ENCODE peak calls at places on chromosomes 2 and 18, in ten cellular contexts. D is epithelial cell of esophagus; W is upper lobe of right lung; H is lung; U is left lung; O is lower leg skin; B is ovary; Z is NT2/D1; E is CD4-positive, CD25-positive, alpha-beta regulatory T cell; X is stomach. V is an unnamed sample.

GRCh38 chr18:13556497-13556896 is 169.9 kb downstream of the FAM210A start:
- DNase-seq in D (no peak), W (no peak), H (no peak), U (no peak), O (no peak), B (no peak), Z (no peak), E (no peak), X (no peak), V (no peak)

GRCh38 chr2:169464508-169465386 is 14.5 kb upstream of the BBS5 start:
- DNase-seq in D (no peak), W (no peak), H (no peak), U (no peak), O (no peak), B (no peak), Z (no peak), E (no peak), X (no peak), V (no peak)

GRCh38 chr2:2843969-2844548 is 513.0 kb upstream of the MYT1L start:
- DNase-seq in D (no peak), W (no peak), H (no peak), U (no peak), O (peak), B (no peak), Z (no peak), E (no peak), X (no peak), V (no peak)

GRCh38 chr2:101160454-101160853 is 9.3 kb upstream of the TBC1D8 start:
- DNase-seq in D (peak), W (no peak), H (no peak), U (no peak), O (no peak), B (no peak), Z (no peak), E (no peak), X (peak), V (no peak)

GRCh38 chr2:235827585-235827992 is 333.7 kb downstream of the AGAP1 start:
- DNase-seq in D (peak), W (no peak), H (no peak), U (no peak), O (no peak), B (no peak), Z (no peak), E (no peak), X (no peak), V (no peak)

GRCh38 chr18:59056706-59057492 is 82.8 kb upstream of the SEC11C start:
- DNase-seq in D (peak), W (peak), H (peak), U (no peak), O (peak), B (peak), Z (no peak), E (peak), X (peak), V (peak)

GRCh38 chr2:101179982-101180381 is 28.8 kb upstream of the TBC1D8 start:
- DNase-seq in D (no peak), W (no peak), H (no peak), U (no peak), O (no peak), B (no peak), Z (no peak), E (no peak), X (no peak), V (no peak)

GRCh38 chr18:8084160-8084559 is 517.0 kb downstream of the PTPRM start:
- DNase-seq in D (peak), W (no peak), H (no peak), U (no peak), O (no peak), B (no peak), Z (peak), E (no peak), X (no peak), V (no peak)

GRCh38 chr2:225100269-225100668 is 58.0 kb upstream of the DOCK10 start:
- DNase-seq in D (no peak), W (no peak), H (no peak), U (no peak), O (no peak), B (no peak), Z (no peak), E (no peak), X (no peak), V (no peak)

GRCh38 chr18:21914739-21915319 is 174.2 kb downstream of the MIB1 start:
- DNase-seq in D (peak), W (no peak), H (no peak), U (no peak), O (no peak), B (no peak), Z (peak), E (no peak), X (no peak), V (no peak)

GRCh38 chr2:100562613-100563406 is at the start of gene PDCL3:
- DNase-seq in D (peak), W (peak), H (peak), U (peak), O (peak), B (peak), Z (peak), E (peak), X (peak), V (peak)

GRCh38 chr2:110886806-110887573 is 154.6 kb downstream of the ACOXL start:
- DNase-seq in D (no peak), W (no peak), H (no peak), U (no peak), O (peak), B (no peak), Z (no peak), E (no peak), X (no peak), V (no peak)

GRCh38 chr2:118047273-118047898 is 33.5 kb upstream of the CCDC93 start:
- DNase-seq in D (peak), W (no peak), H (no peak), U (no peak), O (no peak), B (no peak), Z (no peak), E (no peak), X (no peak), V (no peak)

GRCh38 chr18:78836838-78837237 is 142.8 kb upstream of the SALL3 start:
- DNase-seq in D (no peak), W (no peak), H (no peak), U (no peak), O (no peak), B (no peak), Z (no peak), E (no peak), X (no peak), V (no peak)

GRCh38 chr2:197707316-197708213 is 2.4 kb downstream of the MARS2 start:
- DNase-seq in D (peak), W (no peak), H (no peak), U (no peak), O (no peak), B (no peak), Z (no peak), E (no peak), X (no peak), V (peak)

DNA sequence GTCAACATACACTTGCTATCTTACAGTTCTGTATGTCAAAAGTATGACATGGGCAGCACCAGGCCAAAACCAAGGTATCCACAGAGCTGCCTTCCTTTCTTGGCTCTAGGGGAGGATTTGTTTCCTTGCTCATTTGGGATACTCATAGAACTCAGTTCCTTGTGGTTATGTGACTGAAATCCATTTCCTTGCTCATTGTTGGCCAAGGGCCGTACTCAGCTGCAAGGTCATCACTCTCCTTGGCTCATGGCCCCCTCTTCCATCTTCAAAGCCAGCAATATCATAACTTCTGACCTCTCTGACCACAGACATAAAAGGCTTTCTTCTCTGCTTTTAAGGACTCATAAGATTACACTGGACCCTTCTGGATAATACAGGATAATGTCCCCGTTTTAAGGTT is 21.0 kb downstream of the TMEM237 start:
- DNase-seq in D (no peak), W (no peak), H (no peak), U (no peak), O (no peak), B (no peak), Z (no peak), E (no peak), X (no peak), V (no peak)
- H3K4me3 ChIP-seq in D (no peak), W (no peak), H (no peak), U (no peak), O (no peak), B (no peak), Z (no peak), E (no peak), X (no peak), V (no peak)

DNA sequence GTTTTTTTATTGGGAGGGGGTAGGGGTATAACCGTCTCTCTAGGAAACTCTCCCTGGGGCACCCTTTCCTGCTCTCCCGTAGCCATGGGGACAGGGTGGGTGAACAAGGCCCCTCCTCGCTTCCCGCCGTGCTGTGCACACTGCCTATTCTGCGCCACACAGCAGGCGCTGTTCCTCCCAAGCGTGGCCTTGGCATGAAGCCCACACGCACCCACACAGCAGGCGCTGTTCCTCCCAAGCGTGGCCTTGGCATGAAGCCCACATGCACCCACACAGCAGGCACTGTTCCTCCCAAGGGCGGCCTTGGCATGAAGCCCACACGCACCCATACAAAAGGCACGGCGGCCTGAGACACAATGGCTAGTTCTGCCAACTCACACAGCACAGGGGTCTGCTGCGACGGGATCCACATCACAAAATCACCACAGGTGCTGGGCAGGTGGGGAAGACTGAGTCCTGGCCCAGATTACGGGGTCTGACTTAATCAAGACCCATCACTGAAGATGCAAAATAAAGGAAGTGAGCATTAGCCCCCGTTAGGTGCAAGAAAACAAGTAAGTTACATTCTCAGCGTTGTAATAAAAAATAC is 46.6 kb upstream of the TPO start:
- DNase-seq in D (no peak), W (peak), H (no peak), U (no peak), O (no peak), B (peak), Z (no peak), E (no peak), X (no peak), V (no peak)
- H3K4me3 ChIP-seq in D (no peak), W (no peak), H (no peak), U (no peak), O (no peak), B (no peak), Z (no peak), E (no peak), X (no peak), V (no peak)

DNA sequence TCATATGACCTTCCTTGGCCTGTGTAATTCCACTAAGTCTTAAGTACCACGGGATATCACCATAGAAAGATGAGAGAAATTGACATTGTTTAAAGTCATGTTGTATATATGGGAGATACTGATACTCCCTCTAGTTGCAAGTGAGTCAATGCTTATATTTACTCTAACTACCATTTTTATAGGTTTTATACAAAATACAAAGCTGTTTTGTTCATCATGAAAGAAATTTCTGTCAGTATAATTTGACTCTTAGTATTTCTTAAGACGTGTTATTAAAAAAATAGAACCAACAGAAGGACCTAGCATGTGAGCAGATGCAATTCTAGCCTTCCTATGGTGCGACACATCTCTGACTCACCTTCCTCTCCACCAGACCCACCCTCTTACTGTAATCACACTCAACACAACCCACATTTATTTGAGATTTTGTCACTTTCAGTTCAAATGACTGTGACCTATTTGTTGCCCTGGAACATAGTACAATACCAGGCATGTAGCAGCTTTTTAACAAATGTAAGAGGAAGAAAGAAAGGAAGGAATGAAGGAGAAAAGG is 453.1 kb downstream of the CMPK2 start:
- DNase-seq in D (peak), W (no peak), H (no peak), U (no peak), O (no peak), B (no peak), Z (no peak), E (no peak), X (no peak), V (no peak)
- H3K4me3 ChIP-seq in D (no peak), W (no peak), H (no peak), U (no peak), O (no peak), B (no peak), Z (no peak), E (no peak), X (no peak), V (no peak)

GRCh38 chr2:114684404-114684803 is 242.0 kb downstream of the DPP10 start:
- DNase-seq in D (no peak), W (no peak), H (no peak), U (no peak), O (no peak), B (no peak), Z (peak), E (no peak), X (no peak), V (no peak)
- H3K4me3 ChIP-seq in D (no peak), W (no peak), H (no peak), U (no peak), O (no peak), B (no peak), Z (no peak), E (no peak), X (no peak), V (no peak)

V was measured in mucosa of descending colon.